ENCODE peak calls at places on chromosomes 4 and X, in six cellular contexts. J, M, T, V, I and U are unnamed samples.

GRCh38 chrX:64428371-64428770 is 33.1 kb upstream of the MTMR8 start:
- DNase-seq in V (no peak), T (no peak), M (no peak), I (no peak), J (no peak), U (no peak)

GRCh38 chr4:42786350-42787070 is 106.0 kb upstream of the GRXCR1 start:
- DNase-seq in J (no peak), V (no peak), T (no peak), I (no peak), M (no peak), U (no peak)

GRCh38 chr4:162016991-162017390 is 146.8 kb downstream of the FSTL5 start:
- DNase-seq in J (no peak), M (no peak), T (no peak), V (no peak), I (no peak), U (no peak)

GRCh38 chrX:96004386-96004785 is 680.3 kb upstream of the DIAPH2 start:
- DNase-seq in V (no peak), M (no peak), I (no peak), T (no peak), J (no peak), U (no peak)

GRCh38 chr4:81650871-81651270 is 179.2 kb upstream of the RASGEF1B start:
- DNase-seq in T (no peak), I (no peak), M (no peak), V (no peak), J (no peak), U (no peak)

GRCh38 chrX:103099706-103100105 is 6.8 kb upstream of the NXF3 start:
- DNase-seq in V (no peak), I (no peak), T (no peak), J (no peak), M (no peak), U (no peak)

GRCh38 chr4:41620594-41621256 is 82.8 kb downstream of the LIMCH1 start:
- DNase-seq in V (no peak), I (no peak), M (no peak), J (no peak), T (no peak), U (no peak)

GRCh38 chr4:153486281-153487151 is 20.4 kb downstream of the TMEM131L start:
- DNase-seq in V (no peak), T (no peak), I (no peak), J (no peak), M (no peak), U (no peak)

GRCh38 chr4:41320786-41321185 is 64.1 kb downstream of the UCHL1 start:
- DNase-seq in I (no peak), M (no peak), J (no peak), V (no peak), T (no peak), U (no peak)